ENCODE peak calls at places on chromosome 13, in four cellular contexts. F is lower lobe of right lung, E is gastroesophageal sphincter, I is Right ventricle myocardium superior. W is an unnamed sample.

GRCh38 chr13:112345826-112346172 is 30.4 kb upstream of the SPACA7 start:
- ATAC-seq in F (no peak), E (no peak), I (no peak), W (no peak)

GRCh38 chr13:99351772-99352171 is 44.6 kb upstream of the GPR183 start:
- ATAC-seq in F (no peak), E (no peak), I (no peak), W (no peak)

GRCh38 chr13:101530293-101530692 is 77.8 kb downstream of the ITGBL1 start:
- ATAC-seq in F (no peak), I (no peak), E (no peak), W (no peak)

GRCh38 chr13:110125157-110125556 is 181.8 kb downstream of the COL4A1 start:
- ATAC-seq in I (no peak), F (no peak), E (no peak), W (no peak)

GRCh38 chr13:33180009-33180804 is 105.3 kb downstream of the STARD13 start:
- ATAC-seq in I (no peak), F (no peak), E (no peak), W (no peak)

GRCh38 chr13:41403983-41404382 is 53.4 kb upstream of the RGCC start:
- ATAC-seq in E (no peak), I (no peak), F (no peak), W (no peak)

GRCh38 chr13:32495429-32495828 is 43.2 kb downstream of the N4BP2L2 start:
- ATAC-seq in I (no peak), F (no peak), E (no peak), W (no peak)

GRCh38 chr13:20686863-20687579 is 16.5 kb upstream of the IL17D start:
- ATAC-seq in F (no peak), I (no peak), E (no peak), W (no peak)

GRCh38 chr13:76225815-76226489 is 589.8 kb downstream of the LMO7 start:
- ATAC-seq in I (peak), F (no peak), E (peak), W (no peak)

GRCh38 chr13:35479223-35479536 is 2.7 kb upstream of the MAB21L1 start:
- ATAC-seq in I (no peak), F (no peak), E (no peak), W (no peak)

GRCh38 chr13:113129480-113129879 is 6.9 kb downstream of the F10 start:
- ATAC-seq in E (no peak), F (no peak), I (peak), W (no peak)

GRCh38 chr13:114053026-114053425 is 79.2 kb upstream of the C13orf46 start:
- ATAC-seq in I (no peak), E (no peak), F (no peak), W (no peak)

GRCh38 chr13:23567792-23568480 is 2.3 kb upstream of the TNFRSF19 start:
- ATAC-seq in E (no peak), I (peak), F (peak), W (no peak)

GRCh38 chr13:40664100-40665060 is 2.1 kb downstream of the FOXO1 start:
- ATAC-seq in I (peak), F (peak), E (peak), W (peak)

GRCh38 chr13:44932171-44932849 is 57.0 kb downstream of the NUFIP1 start:
- ATAC-seq in E (peak), I (peak), F (no peak), W (no peak)

GRCh38 chr13:110136660-110137585 is 170.0 kb downstream of the COL4A1 start:
- ATAC-seq in F (no peak), E (no peak), I (peak), W (no peak)

GRCh38 chr13:34257980-34258379 is 440.0 kb downstream of the RFC3 start:
- ATAC-seq in E (no peak), I (peak), F (peak), W (no peak)

GRCh38 chr13:45863716-45864590 is 12.4 kb upstream of the SIAH3 start:
- ATAC-seq in F (no peak), E (no peak), I (no peak), W (no peak)

GRCh38 chr13:51873837-51874236 is 12.1 kb downstream of the CCDC70 start:
- ATAC-seq in I (no peak), E (no peak), F (no peak), W (no peak)

GRCh38 chr13:59734393-59734792 is 429.3 kb downstream of the DIAPH3 start:
- ATAC-seq in F (no peak), E (no peak), I (no peak), W (no peak)

GRCh38 chr13:63408227-63409202 is 1992.9 kb upstream of the PCDH20 start:
- ATAC-seq in E (no peak), F (no peak), I (no peak), W (no peak)

GRCh38 chr13:27673911-27674310 is 52.2 kb downstream of the POLR1D start:
- ATAC-seq in I (peak), E (no peak), F (no peak), W (no peak)

GRCh38 chr13:27005556-27005955 is 166.1 kb downstream of the USP12 start:
- ATAC-seq in E (no peak), F (no peak), I (no peak), W (no peak)

GRCh38 chr13:45178349-45179142 is 22.3 kb downstream of the KCTD4 start:
- ATAC-seq in I (peak), E (no peak), F (no peak), W (peak)

GRCh38 chr13:95256086-95256485 is 45.2 kb downstream of the ABCC4 start:
- ATAC-seq in I (no peak), F (peak), E (no peak), W (peak)

GRCh38 chr13:48125794-48126228 is 30.9 kb upstream of the MED4 start:
- ATAC-seq in I (peak), F (peak), E (peak), W (peak)

GRCh38 chr13:113839536-113840204 is 24.2 kb downstream of the GAS6 start:
- ATAC-seq in E (no peak), F (no peak), I (peak), W (peak)

W was measured in esophagus mucosa.